ENCODE peak calls at places on chromosomes 7 and 10, in eight cellular contexts. One of them, this sample, is unnamed.

GRCh38 chr7:73704640-73705550 is 14.6 kb downstream of the STX1A start:
- DNase-seq in heart left ventricle: no peak
- DNase-seq in upper lobe of right lung: peak; percentile 80
- DNase-seq in cardiac fibroblast: peak; percentile 94
- DNase-seq in GM06990: no peak
- DNase-seq in GM12865: no peak
- DNase-seq in body of pancreas: no peak
- DNase-seq in fibroblast of mammary gland: peak; percentile 80
- DNase-seq in this sample: no peak

GRCh38 chr7:116138202-116138801 is 72.0 kb upstream of the TES start:
- DNase-seq in cardiac fibroblast: peak; percentile 85
- DNase-seq in GM12865: peak; percentile 72
- DNase-seq in fibroblast of mammary gland: peak; percentile 75
- DNase-seq in upper lobe of right lung: no peak
- DNase-seq in heart left ventricle: no peak
- DNase-seq in GM06990: no peak
- DNase-seq in body of pancreas: no peak
- DNase-seq in this sample: peak; percentile 63

GRCh38 chr7:17521437-17521836 is 223.0 kb downstream of the AHR start:
- DNase-seq in body of pancreas: no peak
- DNase-seq in heart left ventricle: no peak
- DNase-seq in GM06990: no peak
- DNase-seq in cardiac fibroblast: peak; percentile 95
- DNase-seq in fibroblast of mammary gland: peak; percentile 88
- DNase-seq in upper lobe of right lung: no peak
- DNase-seq in GM12865: no peak
- DNase-seq in this sample: no peak

GRCh38 chr10:107733328-107733727 is 568.8 kb upstream of the SORCS1 start:
- DNase-seq in body of pancreas: no peak
- DNase-seq in GM06990: no peak
- DNase-seq in fibroblast of mammary gland: peak; percentile 48
- DNase-seq in upper lobe of right lung: no peak
- DNase-seq in cardiac fibroblast: peak; percentile 23
- DNase-seq in heart left ventricle: no peak
- DNase-seq in GM12865: no peak
- DNase-seq in this sample: no peak

GRCh38 chr7:46725838-46726237 is 804.8 kb upstream of the IGFBP3 start:
- DNase-seq in fibroblast of mammary gland: peak; percentile 74
- DNase-seq in upper lobe of right lung: no peak
- DNase-seq in cardiac fibroblast: peak; percentile 55
- DNase-seq in body of pancreas: no peak
- DNase-seq in GM12865: no peak
- DNase-seq in GM06990: no peak
- DNase-seq in heart left ventricle: no peak
- DNase-seq in this sample: no peak

GRCh38 chr7:47327698-47328391 is 254.1 kb downstream of the TNS3 start:
- DNase-seq in upper lobe of right lung: peak; percentile 89
- DNase-seq in GM06990: no peak
- DNase-seq in heart left ventricle: peak; percentile 91
- DNase-seq in fibroblast of mammary gland: peak; percentile 75
- DNase-seq in GM12865: no peak
- DNase-seq in cardiac fibroblast: peak; percentile 81
- DNase-seq in body of pancreas: peak; percentile 77
- DNase-seq in this sample: peak; percentile 36

GRCh38 chr7:151875862-151876111 is 1.1 kb downstream of the PRKAG2 start:
- DNase-seq in GM06990: no peak
- DNase-seq in cardiac fibroblast: no peak
- DNase-seq in fibroblast of mammary gland: peak; percentile 24
- DNase-seq in upper lobe of right lung: no peak
- DNase-seq in heart left ventricle: peak; percentile 83
- DNase-seq in body of pancreas: no peak
- DNase-seq in GM12865: no peak
- DNase-seq in this sample: no peak

GRCh38 chr10:5546891-5547683 is 22.3 kb downstream of the CALML3 start:
- DNase-seq in GM12865: no peak
- DNase-seq in heart left ventricle: no peak
- DNase-seq in cardiac fibroblast: peak; percentile 65
- DNase-seq in GM06990: no peak
- DNase-seq in upper lobe of right lung: peak; percentile 73
- DNase-seq in fibroblast of mammary gland: no peak
- DNase-seq in body of pancreas: peak; percentile 79
- DNase-seq in this sample: no peak

GRCh38 chr7:68434857-68435256 is 1163.4 kb upstream of the AUTS2 start:
- DNase-seq in GM12865: no peak
- DNase-seq in body of pancreas: no peak
- DNase-seq in GM06990: no peak
- DNase-seq in cardiac fibroblast: no peak
- DNase-seq in heart left ventricle: no peak
- DNase-seq in fibroblast of mammary gland: no peak
- DNase-seq in upper lobe of right lung: no peak
- DNase-seq in this sample: no peak

GRCh38 chr7:40641717-40642116 is 506.9 kb downstream of the SUGCT start:
- DNase-seq in cardiac fibroblast: no peak
- DNase-seq in upper lobe of right lung: no peak
- DNase-seq in heart left ventricle: no peak
- DNase-seq in body of pancreas: no peak
- DNase-seq in GM06990: no peak
- DNase-seq in fibroblast of mammary gland: no peak
- DNase-seq in GM12865: no peak
- DNase-seq in this sample: no peak

GRCh38 chr10:55212051-55212450 is 411.0 kb upstream of the PCDH15 start:
- DNase-seq in GM06990: no peak
- DNase-seq in GM12865: no peak
- DNase-seq in cardiac fibroblast: no peak
- DNase-seq in body of pancreas: no peak
- DNase-seq in heart left ventricle: no peak
- DNase-seq in fibroblast of mammary gland: no peak
- DNase-seq in upper lobe of right lung: no peak
- DNase-seq in this sample: no peak

GRCh38 chr7:71637578-71637977 is 505.6 kb downstream of the GALNT17 start:
- DNase-seq in heart left ventricle: no peak
- DNase-seq in fibroblast of mammary gland: peak; percentile 82
- DNase-seq in GM12865: no peak
- DNase-seq in cardiac fibroblast: peak; percentile 18
- DNase-seq in upper lobe of right lung: no peak
- DNase-seq in GM06990: no peak
- DNase-seq in body of pancreas: no peak
- DNase-seq in this sample: no peak

GRCh38 chr7:111863269-111863668 is 301.0 kb upstream of the IMMP2L start:
- DNase-seq in heart left ventricle: no peak
- DNase-seq in GM06990: no peak
- DNase-seq in GM12865: no peak
- DNase-seq in upper lobe of right lung: no peak
- DNase-seq in fibroblast of mammary gland: no peak
- DNase-seq in cardiac fibroblast: no peak
- DNase-seq in body of pancreas: no peak
- DNase-seq in this sample: no peak

GRCh38 chr10:21502371-21502765 is 23.1 kb downstream of the SKIDA1 start:
- DNase-seq in upper lobe of right lung: no peak
- DNase-seq in heart left ventricle: no peak
- DNase-seq in cardiac fibroblast: no peak
- DNase-seq in GM06990: no peak
- DNase-seq in GM12865: no peak
- DNase-seq in fibroblast of mammary gland: no peak
- DNase-seq in body of pancreas: no peak
- DNase-seq in this sample: no peak
- H3K4me3 ChIP-seq in upper lobe of right lung: no peak overlapping the region
- H3K4me3 ChIP-seq in heart left ventricle: no peak overlapping the region
- H3K4me3 ChIP-seq in cardiac fibroblast: no peak overlapping the region
- H3K4me3 ChIP-seq in GM06990: no peak overlapping the region
- H3K4me3 ChIP-seq in GM12865: no peak overlapping the region
- H3K4me3 ChIP-seq in fibroblast of mammary gland: no peak overlapping the region
- H3K4me3 ChIP-seq in body of pancreas: no peak overlapping the region
- H3K4me3 ChIP-seq in this sample: no peak overlapping the region

DNA sequence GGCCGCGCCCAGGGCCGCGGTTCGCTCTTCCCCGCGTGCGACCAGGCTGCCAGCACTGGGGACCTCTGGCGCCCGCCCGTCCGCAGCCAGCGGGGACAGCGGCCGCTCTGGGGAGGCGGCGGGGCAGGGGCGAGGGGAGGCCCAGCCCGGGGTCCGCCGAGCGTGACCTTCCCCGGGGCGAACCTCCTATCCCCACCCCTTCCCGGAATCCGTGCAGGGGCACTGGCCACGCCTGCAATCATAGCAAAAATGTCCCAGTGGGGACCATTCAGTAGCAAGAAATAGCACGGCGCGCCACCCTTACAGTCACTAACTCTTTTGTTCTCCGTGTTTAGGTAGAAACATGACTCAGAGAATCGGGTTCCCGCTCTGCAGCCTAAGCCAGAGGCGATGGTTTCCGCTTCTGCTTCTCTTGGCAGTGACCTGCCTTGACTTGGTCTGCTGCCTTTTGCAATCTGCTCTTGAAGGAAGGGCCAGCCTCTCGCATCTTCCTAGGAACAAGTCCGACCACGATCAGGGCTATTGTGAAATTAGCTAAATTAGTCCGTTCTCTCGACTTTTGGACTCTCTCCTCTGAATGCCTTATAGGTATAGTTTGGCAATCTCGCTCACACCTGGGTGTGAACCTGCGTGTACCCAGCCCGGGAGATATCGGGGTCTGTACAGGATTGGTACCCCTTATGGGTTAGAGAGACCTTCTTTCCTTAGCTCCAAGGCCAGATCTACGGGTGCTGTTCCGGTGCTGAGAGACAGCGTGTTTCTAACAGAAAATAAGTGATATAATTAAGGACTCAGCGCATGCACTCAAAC is 79.4 kb upstream of the ACBD5 start:
- DNase-seq in cardiac fibroblast: peak; percentile 69
- DNase-seq in upper lobe of right lung: peak; percentile 78
- DNase-seq in GM06990: peak; percentile 24
- DNase-seq in fibroblast of mammary gland: peak; percentile 42
- DNase-seq in body of pancreas: peak; percentile 52
- DNase-seq in GM12865: peak; percentile 28
- DNase-seq in heart left ventricle: peak; percentile 50
- DNase-seq in this sample: no peak
- H3K4me3 ChIP-seq in cardiac fibroblast: peak overlapping the region; percentile 39
- H3K4me3 ChIP-seq in upper lobe of right lung: peak overlapping the region; percentile 43
- H3K4me3 ChIP-seq in GM06990: no peak overlapping the region
- H3K4me3 ChIP-seq in fibroblast of mammary gland: no peak overlapping the region
- H3K4me3 ChIP-seq in body of pancreas: no peak overlapping the region
- H3K4me3 ChIP-seq in GM12865: peak overlapping the region; percentile 18
- H3K4me3 ChIP-seq in heart left ventricle: peak overlapping the region; percentile 39
- H3K4me3 ChIP-seq in this sample: no peak overlapping the region

GRCh38 chr7:38330048-38330447 is 56.6 kb upstream of the TARP start:
- DNase-seq in body of pancreas: no peak
- DNase-seq in upper lobe of right lung: no peak
- DNase-seq in cardiac fibroblast: no peak
- DNase-seq in GM06990: no peak
- DNase-seq in GM12865: no peak
- DNase-seq in fibroblast of mammary gland: no peak
- DNase-seq in heart left ventricle: no peak
- DNase-seq in this sample: no peak

GRCh38 chr7:38334163-38334562 is 60.7 kb upstream of the TARP start:
- DNase-seq in GM12865: no peak
- DNase-seq in GM06990: no peak
- DNase-seq in body of pancreas: no peak
- DNase-seq in upper lobe of right lung: no peak
- DNase-seq in heart left ventricle: no peak
- DNase-seq in cardiac fibroblast: no peak
- DNase-seq in fibroblast of mammary gland: no peak
- DNase-seq in this sample: no peak

GRCh38 chr7:38328814-38329213 is 55.4 kb upstream of the TARP start:
- DNase-seq in GM12865: no peak
- DNase-seq in upper lobe of right lung: no peak
- DNase-seq in cardiac fibroblast: no peak
- DNase-seq in body of pancreas: no peak
- DNase-seq in GM06990: no peak
- DNase-seq in fibroblast of mammary gland: no peak
- DNase-seq in heart left ventricle: no peak
- DNase-seq in this sample: no peak

GRCh38 chr7:38329340-38329739 is 55.9 kb upstream of the TARP start:
- DNase-seq in fibroblast of mammary gland: no peak
- DNase-seq in upper lobe of right lung: no peak
- DNase-seq in body of pancreas: no peak
- DNase-seq in heart left ventricle: no peak
- DNase-seq in GM12865: no peak
- DNase-seq in cardiac fibroblast: no peak
- DNase-seq in GM06990: no peak
- DNase-seq in this sample: no peak

GRCh38 chr7:38330861-38331709 is 57.6 kb upstream of the TARP start:
- DNase-seq in heart left ventricle: no peak
- DNase-seq in cardiac fibroblast: no peak
- DNase-seq in GM12865: peak; percentile 35
- DNase-seq in upper lobe of right lung: no peak
- DNase-seq in body of pancreas: no peak
- DNase-seq in GM06990: no peak
- DNase-seq in fibroblast of mammary gland: no peak
- DNase-seq in this sample: no peak
- H3K4me3 ChIP-seq in heart left ventricle: no peak overlapping the region
- H3K4me3 ChIP-seq in cardiac fibroblast: no peak overlapping the region
- H3K4me3 ChIP-seq in GM12865: no peak overlapping the region
- H3K4me3 ChIP-seq in upper lobe of right lung: no peak overlapping the region
- H3K4me3 ChIP-seq in body of pancreas: no peak overlapping the region
- H3K4me3 ChIP-seq in GM06990: no peak overlapping the region
- H3K4me3 ChIP-seq in fibroblast of mammary gland: no peak overlapping the region
- H3K4me3 ChIP-seq in this sample: no peak overlapping the region

DNA sequence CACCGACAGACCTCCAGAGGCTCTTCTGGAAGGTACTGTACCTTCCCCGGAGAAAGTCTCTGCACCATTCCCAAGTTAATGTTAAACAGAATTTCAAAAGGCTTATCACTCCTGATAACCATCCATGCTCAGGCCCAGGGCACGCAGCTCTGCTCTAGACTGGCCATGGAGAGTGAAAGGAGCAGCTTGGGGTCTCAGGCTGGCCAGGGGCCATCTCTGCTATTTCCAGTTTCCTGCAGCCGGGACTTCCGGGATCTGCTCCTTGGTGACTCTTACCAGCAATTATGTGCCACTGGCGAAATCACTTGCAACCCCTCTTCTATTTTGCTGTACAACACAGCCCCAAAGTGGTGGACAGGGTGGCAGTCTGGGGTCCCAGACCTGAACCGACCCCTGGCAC is 6.0 kb downstream of the CLDN15 start:
- DNase-seq in upper lobe of right lung: no peak
- DNase-seq in fibroblast of mammary gland: no peak
- DNase-seq in GM12865: no peak
- DNase-seq in cardiac fibroblast: peak; percentile 20
- DNase-seq in body of pancreas: peak; percentile 40
- DNase-seq in GM06990: no peak
- DNase-seq in heart left ventricle: no peak
- DNase-seq in this sample: no peak
- H3K4me3 ChIP-seq in upper lobe of right lung: peak overlapping the region; percentile 44
- H3K4me3 ChIP-seq in fibroblast of mammary gland: no peak overlapping the region
- H3K4me3 ChIP-seq in GM12865: no peak overlapping the region
- H3K4me3 ChIP-seq in cardiac fibroblast: no peak overlapping the region
- H3K4me3 ChIP-seq in body of pancreas: no peak overlapping the region
- H3K4me3 ChIP-seq in GM06990: no peak overlapping the region
- H3K4me3 ChIP-seq in heart left ventricle: no peak overlapping the region
- H3K4me3 ChIP-seq in this sample: no peak overlapping the region

GRCh38 chr7:101747058-101747617 is 70.3 kb upstream of the CUX1 start:
- DNase-seq in body of pancreas: no peak
- DNase-seq in upper lobe of right lung: no peak
- DNase-seq in cardiac fibroblast: no peak
- DNase-seq in fibroblast of mammary gland: no peak
- DNase-seq in GM12865: peak; percentile 64
- DNase-seq in heart left ventricle: no peak
- DNase-seq in GM06990: no peak
- DNase-seq in this sample: no peak
- H3K4me3 ChIP-seq in body of pancreas: no peak overlapping the region
- H3K4me3 ChIP-seq in upper lobe of right lung: no peak overlapping the region
- H3K4me3 ChIP-seq in cardiac fibroblast: no peak overlapping the region
- H3K4me3 ChIP-seq in fibroblast of mammary gland: no peak overlapping the region
- H3K4me3 ChIP-seq in GM12865: no peak overlapping the region
- H3K4me3 ChIP-seq in heart left ventricle: no peak overlapping the region
- H3K4me3 ChIP-seq in GM06990: no peak overlapping the region
- H3K4me3 ChIP-seq in this sample: no peak overlapping the region

This sample was measured in HFF-Myc.